ENCODE peak calls at places on chromosomes 6 and 20, in ten cellular contexts. X, W, E, U, K, H, O, L, R and B are unnamed samples.

GRCh38 chr6:152107973-152108372 is 300.5 kb downstream of the ESR1 start:
- DNase-seq in X (no peak), W (no peak), E (no peak), U (no peak), K (no peak), H (no peak), O (no peak), L (no peak), R (no peak), B (no peak)

GRCh38 chr6:43703512-43704429 is 16.2 kb upstream of the MRPS18A start:
- DNase-seq in X (peak), W (no peak), E (no peak), U (no peak), K (peak), H (no peak), O (no peak), L (no peak), R (no peak), B (no peak)

GRCh38 chr6:4973972-4974885 is 29.6 kb downstream of the RPP40 start:
- DNase-seq in X (no peak), W (peak), E (peak), U (no peak), K (no peak), H (no peak), O (peak), L (peak), R (no peak), B (no peak)

GRCh38 chr6:161961796-161962195 is 687.9 kb upstream of the AGPAT4 start:
- DNase-seq in X (no peak), W (no peak), E (no peak), U (no peak), K (no peak), H (no peak), O (no peak), L (no peak), R (no peak), B (no peak)

GRCh38 chr20:33659341-33660034 is 2.6 kb upstream of the C20orf144 start:
- DNase-seq in X (no peak), W (no peak), E (no peak), U (no peak), K (no peak), H (no peak), O (no peak), L (no peak), R (no peak), B (no peak)

GRCh38 chr6:130913119-130913518 is 85.9 kb downstream of the SMLR1 start:
- DNase-seq in X (no peak), W (no peak), E (no peak), U (peak), K (no peak), H (no peak), O (peak), L (no peak), R (peak), B (no peak)

GRCh38 chr6:41462980-41463930 is 82.9 kb upstream of the FOXP4 start:
- DNase-seq in X (no peak), W (peak), E (no peak), U (peak), K (peak), H (no peak), O (peak), L (no peak), R (peak), B (no peak)

GRCh38 chr6:160221918-160222317 is 36.7 kb downstream of the SLC22A2 start:
- DNase-seq in X (no peak), W (no peak), E (no peak), U (no peak), K (no peak), H (no peak), O (no peak), L (no peak), R (no peak), B (no peak)

GRCh38 chr6:85483041-85483700 is 33.3 kb downstream of the NT5E start:
- DNase-seq in X (peak), W (peak), E (no peak), U (peak), K (peak), H (peak), O (peak), L (peak), R (peak), B (peak)

GRCh38 chr20:51321343-51322163 is 221.0 kb downstream of the NFATC2 start:
- DNase-seq in X (no peak), W (no peak), E (no peak), U (no peak), K (no peak), H (no peak), O (no peak), L (no peak), R (no peak), B (no peak)

GRCh38 chr6:111661541-111662041 is 55.9 kb upstream of the TRAF3IP2 start:
- DNase-seq in X (no peak), W (no peak), E (no peak), U (no peak), K (peak), H (no peak), O (peak), L (peak), R (no peak), B (no peak)

GRCh38 chr20:24694157-24694726 is 224.8 kb downstream of the SYNDIG1 start:
- DNase-seq in X (no peak), W (no peak), E (no peak), U (no peak), K (peak), H (peak), O (no peak), L (no peak), R (no peak), B (no peak)

GRCh38 chr20:48921883-48922867 is 664 bp downstream of the ARFGEF2 start:
- DNase-seq in X (peak), W (no peak), E (no peak), U (no peak), K (peak), H (peak), O (peak), L (peak), R (no peak), B (no peak)

GRCh38 chr6:41344865-41345264 is 9.5 kb downstream of the NCR2 start:
- DNase-seq in X (no peak), W (no peak), E (no peak), U (peak), K (no peak), H (no peak), O (no peak), L (no peak), R (peak), B (no peak)

GRCh38 chr6:89026151-89026550 is 54.4 kb upstream of the PNRC1 start:
- DNase-seq in X (no peak), W (no peak), E (no peak), U (no peak), K (no peak), H (no peak), O (no peak), L (no peak), R (no peak), B (no peak)

GRCh38 chr6:91476000-91476399 is 889.1 kb upstream of the MAP3K7 start:
- DNase-seq in X (no peak), W (peak), E (no peak), U (peak), K (no peak), H (no peak), O (no peak), L (no peak), R (peak), B (no peak)

DNA sequence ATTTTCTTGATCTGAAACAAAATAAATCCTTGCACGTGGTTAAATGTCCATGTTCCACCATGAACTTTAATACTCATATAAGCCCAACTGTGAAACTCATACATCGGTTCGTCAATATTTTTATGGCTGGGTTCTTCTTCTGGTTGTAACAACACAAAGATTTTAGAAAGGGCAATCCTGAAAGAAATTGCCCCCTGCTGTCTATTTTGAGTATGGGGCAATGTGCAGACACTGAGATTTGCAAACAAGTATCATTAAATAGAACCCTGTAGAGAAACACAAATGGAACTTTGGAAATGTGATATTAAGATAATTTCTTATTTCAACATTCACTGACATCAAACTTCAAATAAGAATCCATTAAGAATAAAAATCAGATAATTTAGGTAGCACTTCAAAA is 80.2 kb upstream of the PHACTR1 start:
- DNase-seq in X (no peak), W (peak), E (no peak), U (no peak), K (no peak), H (no peak), O (no peak), L (no peak), R (no peak), B (no peak)
- TF ChIP-seq CTCF in X (peak), W (peak), E (peak), U (no peak), K (no peak), H (no peak), O (no peak), L (no peak), R (no peak), B (no peak)

GRCh38 chr20:56501116-56501515 is 23.4 kb upstream of the FAM209A start:
- DNase-seq in X (no peak), W (no peak), E (no peak), U (no peak), K (no peak), H (no peak), O (no peak), L (no peak), R (no peak), B (no peak)

GRCh38 chr20:56506103-56506502 is 18.4 kb upstream of the FAM209A start:
- DNase-seq in X (no peak), W (peak), E (no peak), U (no peak), K (no peak), H (no peak), O (no peak), L (no peak), R (no peak), B (no peak)

GRCh38 chr20:56503911-56504310 is 20.6 kb upstream of the FAM209A start:
- DNase-seq in X (no peak), W (no peak), E (no peak), U (no peak), K (no peak), H (no peak), O (no peak), L (no peak), R (no peak), B (no peak)

GRCh38 chr20:56504373-56505005 is 20.1 kb upstream of the FAM209A start:
- DNase-seq in X (no peak), W (peak), E (no peak), U (no peak), K (no peak), H (no peak), O (peak), L (peak), R (no peak), B (no peak)
- TF ChIP-seq CTCF in X (peak), W (peak), E (peak), U (peak), K (no peak), H (no peak), O (peak), L (peak), R (peak), B (peak)

GRCh38 chr6:55011034-55011433 is 163.3 kb upstream of the HCRTR2 start:
- DNase-seq in X (no peak), W (no peak), E (no peak), U (no peak), K (no peak), H (no peak), O (no peak), L (no peak), R (no peak), B (no peak)
- TF ChIP-seq CTCF in X (peak), W (no peak), E (no peak), U (no peak), K (no peak), H (no peak), O (no peak), L (no peak), R (no peak), B (no peak)

DNA sequence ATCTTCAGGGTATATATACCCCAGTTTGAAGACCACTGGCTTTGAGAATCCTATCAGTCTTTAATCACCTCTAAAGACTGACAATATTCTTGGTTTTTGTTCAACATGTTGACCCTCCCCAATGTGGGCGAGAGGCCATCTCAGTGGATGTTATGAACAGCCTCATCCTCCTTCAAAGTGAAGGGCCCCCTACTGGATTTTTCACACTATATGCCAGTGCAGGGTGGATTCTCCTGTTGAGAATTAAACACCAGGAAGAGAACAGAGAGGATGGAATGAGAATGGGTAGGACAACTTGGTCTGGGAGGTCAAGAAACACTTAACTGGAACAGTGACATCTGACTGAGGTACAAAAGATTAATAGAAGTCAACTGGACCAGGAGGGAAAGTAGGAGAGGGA is 327.1 kb downstream of the MAFB start:
- DNase-seq in X (no peak), W (no peak), E (no peak), U (no peak), K (no peak), H (no peak), O (no peak), L (no peak), R (no peak), B (no peak)
- TF ChIP-seq CTCF in X (no peak), W (no peak), E (no peak), U (no peak), K (no peak), H (no peak), O (no peak), L (no peak), R (no peak), B (no peak)

GRCh38 chr6:33194431-33194979 is 2.2 kb upstream of the COL11A2 start:
- DNase-seq in X (no peak), W (no peak), E (no peak), U (no peak), K (no peak), H (no peak), O (no peak), L (no peak), R (no peak), B (no peak)
- TF ChIP-seq CTCF in X (no peak), W (no peak), E (no peak), U (no peak), K (no peak), H (no peak), O (no peak), L (no peak), R (no peak), B (no peak)

GRCh38 chr6:7143161-7143974 is 35.6 kb downstream of the RREB1 start:
- DNase-seq in X (no peak), W (peak), E (no peak), U (no peak), K (no peak), H (no peak), O (peak), L (no peak), R (no peak), B (no peak)
- TF ChIP-seq CTCF in X (no peak), W (peak), E (peak), U (no peak), K (no peak), H (peak), O (peak), L (no peak), R (no peak), B (no peak)

GRCh38 chr6:81753709-81754678 is 1.5 kb upstream of the TENT5A start:
- DNase-seq in X (peak), W (peak), E (no peak), U (peak), K (peak), H (peak), O (peak), L (peak), R (peak), B (peak)

GRCh38 chr6:81751388-81752083 is 945 bp downstream of the TENT5A start:
- DNase-seq in X (peak), W (peak), E (no peak), U (peak), K (peak), H (peak), O (no peak), L (peak), R (peak), B (no peak)

GRCh38 chr6:81754906-81755305 is 2.4 kb upstream of the TENT5A start:
- DNase-seq in X (no peak), W (no peak), E (no peak), U (no peak), K (no peak), H (no peak), O (no peak), L (no peak), R (no peak), B (no peak)

GRCh38 chr6:81752084-81752968 is at the start of gene TENT5A:
- DNase-seq in X (peak), W (peak), E (peak), U (peak), K (peak), H (peak), O (peak), L (peak), R (peak), B (peak)

DNA sequence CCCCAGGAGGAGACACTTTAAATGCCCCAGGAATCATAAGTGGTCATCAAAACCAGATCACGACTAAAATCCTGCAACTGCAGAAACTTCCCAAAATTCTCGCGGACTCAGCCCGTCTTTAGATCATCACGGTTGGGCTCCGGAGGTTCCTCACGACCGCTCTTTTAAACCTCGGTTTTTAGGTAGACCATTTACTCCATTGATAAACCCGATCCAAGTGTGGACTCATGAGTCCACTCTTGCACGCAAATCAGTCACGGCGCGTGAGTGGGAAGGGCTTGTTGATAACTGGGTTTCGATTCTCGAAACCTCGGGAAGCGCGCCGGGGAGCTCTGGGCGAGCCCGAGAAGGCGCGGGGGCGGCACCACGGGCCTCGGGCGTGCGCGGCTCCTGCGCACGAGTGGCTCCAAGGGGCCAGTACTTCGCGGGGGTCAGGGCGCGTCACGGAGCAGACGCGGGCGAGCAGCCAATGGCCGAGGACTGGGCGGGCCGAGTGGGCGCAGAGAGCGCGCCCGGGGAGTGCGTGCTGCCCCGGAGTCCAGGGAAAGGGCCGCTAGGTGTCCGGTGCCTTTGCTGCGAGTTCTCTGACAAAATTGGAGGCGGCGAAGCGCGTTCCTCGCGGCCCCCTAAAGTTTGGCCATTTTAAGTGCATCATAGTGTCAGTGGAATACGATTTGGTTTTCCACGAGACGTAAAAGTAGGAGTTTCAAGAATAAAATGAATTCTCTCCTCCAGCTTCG is 658 bp upstream of the TENT5A start:
- DNase-seq in X (peak), W (peak), E (peak), U (peak), K (peak), H (peak), O (peak), L (peak), R (peak), B (peak)
- TF ChIP-seq CTCF in X (no peak), W (peak), E (peak), U (no peak), K (no peak), H (no peak), O (no peak), L (no peak), R (no peak), B (no peak)

GRCh38 chr6:26156105-26156849 is 69.0 kb downstream of the HFE start:
- DNase-seq in X (peak), W (peak), E (peak), U (peak), K (peak), H (peak), O (peak), L (peak), R (peak), B (no peak)
- TF ChIP-seq CTCF in X (no peak), W (no peak), E (no peak), U (no peak), K (no peak), H (no peak), O (no peak), L (no peak), R (no peak), B (no peak)

GRCh38 chr6:110390404-110390803 is 25.0 kb downstream of the DDO start:
- DNase-seq in X (no peak), W (no peak), E (no peak), U (no peak), K (no peak), H (no peak), O (no peak), L (no peak), R (no peak), B (no peak)

GRCh38 chr6:110394409-110394808 is 21.0 kb downstream of the DDO start:
- DNase-seq in X (no peak), W (no peak), E (no peak), U (no peak), K (no peak), H (no peak), O (no peak), L (no peak), R (no peak), B (no peak)

GRCh38 chr6:110389689-110390382 is 25.5 kb downstream of the DDO start:
- DNase-seq in X (no peak), W (no peak), E (no peak), U (no peak), K (peak), H (no peak), O (no peak), L (no peak), R (no peak), B (no peak)

GRCh38 chr6:110395221-110395620 is 20.2 kb downstream of the DDO start:
- DNase-seq in X (no peak), W (peak), E (no peak), U (no peak), K (no peak), H (no peak), O (no peak), L (no peak), R (no peak), B (no peak)

GRCh38 chr6:110392727-110393126 is 22.6 kb downstream of the DDO start:
- DNase-seq in X (no peak), W (no peak), E (no peak), U (no peak), K (no peak), H (no peak), O (no peak), L (peak), R (no peak), B (no peak)
- TF ChIP-seq CTCF in X (no peak), W (no peak), E (no peak), U (no peak), K (no peak), H (no peak), O (no peak), L (no peak), R (no peak), B (no peak)

GRCh38 chr6:105431226-105431625 is 28.3 kb upstream of the PREP start:
- DNase-seq in X (no peak), W (peak), E (no peak), U (no peak), K (no peak), H (peak), O (peak), L (no peak), R (peak), B (no peak)
- TF ChIP-seq CTCF in X (peak), W (peak), E (peak), U (peak), K (no peak), H (peak), O (peak), L (peak), R (peak), B (peak)